ENCODE peak calls at places on chromosome X, in four cellular contexts. Q is tibial nerve, V is MCF 10A, H is esophagus squamous epithelium. S is an unnamed sample.

GRCh38 chrX:134753185-134754008 is 95.1 kb upstream of the PLAC1 start:
- DNase-seq in Q (no peak), V (peak), H (no peak), S (no peak)

GRCh38 chrX:69139516-69139915 is 25.7 kb downstream of the PJA1 start:
- DNase-seq in Q (no peak), V (no peak), H (no peak), S (no peak)

GRCh38 chrX:19774905-19775304 is 112.5 kb downstream of the SH3KBP1 start:
- DNase-seq in Q (no peak), V (no peak), H (no peak), S (no peak)

GRCh38 chrX:21798677-21799219 is 40.7 kb upstream of the MBTPS2 start:
- DNase-seq in Q (no peak), V (peak), H (no peak), S (no peak)

GRCh38 chrX:103376118-103376978 is at the start of gene BEX3:
- DNase-seq in Q (peak), V (peak), H (no peak), S (peak)

GRCh38 chrX:101385795-101386541 is at the start of gene BTK:
- DNase-seq in Q (no peak), V (no peak), H (no peak), S (no peak)

GRCh38 chrX:136168929-136169735 is 21.8 kb downstream of the FHL1 start:
- DNase-seq in Q (no peak), V (peak), H (no peak), S (peak)

GRCh38 chrX:133813991-133814390 is 171.4 kb downstream of the GPC3 start:
- DNase-seq in Q (no peak), V (no peak), H (no peak), S (no peak)

GRCh38 chrX:129726307-129727111 is 12.3 kb upstream of the XPNPEP2 start:
- DNase-seq in Q (peak), V (peak), H (no peak), S (peak)

GRCh38 chrX:119206203-119206602 is 29.9 kb upstream of the PGRMC1 start:
- DNase-seq in Q (no peak), V (no peak), H (no peak), S (no peak)

GRCh38 chrX:34859191-34859590 is 83.4 kb upstream of the FAM47B start:
- DNase-seq in Q (no peak), V (no peak), H (no peak), S (no peak)

GRCh38 chrX:111823068-111823467 is 52.9 kb upstream of the TRPC5OS start:
- DNase-seq in Q (no peak), V (peak), H (no peak), S (peak)

GRCh38 chrX:46626566-46626965 is 53.0 kb downstream of the CHST7 start:
- DNase-seq in Q (no peak), V (no peak), H (no peak), S (no peak)

GRCh38 chrX:23900220-23900797 is 7.4 kb downstream of the APOO start:
- DNase-seq in Q (no peak), V (peak), H (no peak), S (no peak)

GRCh38 chrX:129523076-129524055 is at the start of gene SMARCA1:
- DNase-seq in Q (peak), V (no peak), H (no peak), S (peak)

GRCh38 chrX:40653535-40653934 is 6.2 kb upstream of the CXorf38 start:
- DNase-seq in Q (no peak), V (no peak), H (no peak), S (no peak)

GRCh38 chrX:106894978-106895452 is 8.1 kb downstream of the RIPPLY1 start:
- DNase-seq in Q (no peak), V (peak), H (no peak), S (no peak)

GRCh38 chrX:71458866-71459265 is 74.0 kb upstream of the OGT start:
- DNase-seq in Q (no peak), V (no peak), H (no peak), S (no peak)

GRCh38 chrX:23838953-23839352 is 56.0 kb downstream of the SAT1 start:
- DNase-seq in Q (no peak), V (no peak), H (no peak), S (no peak)

GRCh38 chrX:133053854-133054565 is 42.9 kb downstream of the USP26 start:
- DNase-seq in Q (no peak), V (peak), H (no peak), S (no peak)

GRCh38 chrX:17374619-17375360 is at the start of gene NHS:
- DNase-seq in Q (peak), V (peak), H (no peak), S (peak)
- TF ChIP-seq CTCF in Q (peak), V (peak), H (peak), S (peak)

GRCh38 chrX:57752866-57753265 is 72.8 kb upstream of the NLRP2B start:
- DNase-seq in Q (no peak), V (no peak), H (no peak), S (no peak)
- TF ChIP-seq CTCF in Q (no peak), V (no peak), H (no peak), S (no peak)

GRCh38 chrX:53077207-53078197 is 4.7 kb upstream of the TSPYL2 start:
- DNase-seq in Q (no peak), V (no peak), H (no peak), S (no peak)
- TF ChIP-seq CTCF in Q (no peak), V (no peak), H (no peak), S (no peak)

GRCh38 chrX:153515435-153515834 is 2.0 kb upstream of the ATP2B3 start:
- DNase-seq in Q (no peak), V (no peak), H (no peak), S (no peak)
- TF ChIP-seq CTCF in Q (no peak), V (no peak), H (no peak), S (no peak)

GRCh38 chrX:152912641-152913040 is 14.8 kb downstream of the ZNF185 start:
- DNase-seq in Q (no peak), V (no peak), H (no peak), S (no peak)
- TF ChIP-seq CTCF in Q (no peak), V (no peak), H (no peak), S (no peak)